ENCODE peak calls at places on chromosome 16, in nine cellular contexts. I is ovary, B is left lung, W is uterus, A is AG04450, T is sigmoid colon, G is spleen, H is fibroblast of mammary gland, R is tibial artery. Z is an unnamed sample.

GRCh38 chr16:89434490-89434889 is 55.9 kb downstream of the ANKRD11 start:
- DNase-seq in R (no peak), W (no peak), A (no peak), H (no peak), I (no peak), T (no peak), G (no peak), B (no peak), Z (no peak)

GRCh38 chr16:80804061-80804450 is 342 bp downstream of the CDYL2 start:
- DNase-seq in B (peak; percentile 84), W (no peak), A (peak; percentile 30), R (peak; percentile 22), T (no peak), I (no peak), G (peak; percentile 87), H (peak; percentile 31), Z (peak; percentile 42)

GRCh38 chr16:85535352-85536072 is 77.6 kb upstream of the GSE1 start:
- DNase-seq in R (no peak), G (no peak), B (peak; percentile 22), H (no peak), T (peak; percentile 67), W (no peak), A (no peak), I (no peak), Z (no peak)

GRCh38 chr16:68401871-68402747 is 46.2 kb downstream of the SMPD3 start:
- DNase-seq in I (no peak), A (no peak), W (no peak), B (no peak), G (peak; percentile 31), H (peak; percentile 70), T (no peak), R (no peak), Z (no peak)

GRCh38 chr16:85649411-85649977 is 36.4 kb downstream of the GSE1 start:
- DNase-seq in T (no peak), B (no peak), A (no peak), I (no peak), H (no peak), R (no peak), W (no peak), G (no peak), Z (no peak)

GRCh38 chr16:88468289-88469129 is 15.4 kb downstream of the ZFPM1 start:
- DNase-seq in W (no peak), T (no peak), H (peak; percentile 31), A (no peak), G (no peak), R (no peak), B (no peak), I (no peak), Z (no peak)

GRCh38 chr16:27033281-27033680 is 33.4 kb upstream of the C16orf82 start:
- DNase-seq in T (no peak), B (no peak), A (no peak), R (no peak), G (no peak), W (no peak), I (no peak), H (no peak), Z (no peak)

GRCh38 chr16:75265911-75266701 is 14.7 kb upstream of the BCAR1 start:
- DNase-seq in B (peak; percentile 91), T (peak; percentile 90), W (peak; percentile 84), A (no peak), G (no peak), I (peak; percentile 84), R (peak; percentile 48), H (peak; percentile 42), Z (peak; percentile 23)

GRCh38 chr16:35492225-35492624 is 2032.8 kb downstream of the TP53TG3F start:
- DNase-seq in I (no peak), B (no peak), T (no peak), H (no peak), R (no peak), G (no peak), W (no peak), A (no peak), Z (no peak)

GRCh38 chr16:13767215-13767614 is 152.7 kb upstream of the ERCC4 start:
- DNase-seq in R (no peak), H (peak; percentile 0), A (no peak), T (no peak), B (no peak), I (no peak), W (no peak), G (no peak), Z (no peak)

GRCh38 chr16:3094289-3095027 is 4.6 kb downstream of the ZSCAN10 start:
- DNase-seq in B (no peak), A (no peak), T (no peak), R (no peak), W (no peak), H (peak; percentile 53), G (peak; percentile 48), I (no peak), Z (no peak)

GRCh38 chr16:85853641-85854545 is 45.1 kb upstream of the IRF8 start:
- DNase-seq in G (peak; percentile 57), T (peak; percentile 54), H (no peak), I (no peak), W (no peak), A (no peak), B (no peak), R (no peak), Z (no peak)

GRCh38 chr16:4494746-4495490 is 18.7 kb downstream of the HMOX2 start:
- DNase-seq in A (no peak), G (no peak), H (peak; percentile 80), I (no peak), W (no peak), R (no peak), T (no peak), B (no peak), Z (no peak)

GRCh38 chr16:22977294-22977697 is 163.3 kb downstream of the HS3ST2 start:
- DNase-seq in H (peak; percentile 4), G (no peak), I (no peak), T (no peak), R (no peak), B (no peak), W (no peak), A (no peak), Z (no peak)

GRCh38 chr16:30777591-30778297 is 9.3 kb downstream of the ZNF629 start:
- DNase-seq in R (no peak), H (no peak), T (no peak), G (no peak), I (no peak), W (no peak), A (no peak), B (peak; percentile 41), Z (no peak)
- TF ChIP-seq CTCF in R (no peak), H (no peak), T (no peak), G (no peak), I (no peak), W (no peak), A (no peak), B (no peak), Z (no peak)

DNA sequence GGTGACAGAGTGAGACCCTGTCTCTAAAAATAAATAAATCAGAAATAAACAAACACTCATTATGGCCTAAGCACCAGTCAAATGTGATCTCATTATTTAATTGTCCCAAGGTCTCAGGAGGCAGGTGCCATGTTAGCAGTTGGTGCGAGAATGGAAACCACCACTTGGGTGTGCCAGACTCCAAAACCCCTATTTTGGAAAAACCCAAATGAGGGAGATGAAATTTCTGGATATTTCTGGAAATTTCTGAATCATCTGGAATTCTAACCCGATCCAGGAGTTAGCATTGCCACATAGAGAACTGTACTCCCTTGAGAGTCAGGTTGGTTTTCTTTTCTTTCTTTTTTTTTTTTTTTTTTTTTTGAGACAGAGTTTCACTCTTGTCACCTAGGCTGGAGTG is 264.0 kb downstream of the XYLT1 start:
- DNase-seq in G (no peak), H (peak; percentile 44), I (no peak), R (no peak), B (no peak), A (no peak), T (no peak), W (no peak), Z (no peak)
- TF ChIP-seq CTCF in G (no peak), H (peak; percentile 34), I (no peak), R (no peak), B (no peak), A (peak; percentile 13), T (no peak), W (no peak), Z (no peak)

DNA sequence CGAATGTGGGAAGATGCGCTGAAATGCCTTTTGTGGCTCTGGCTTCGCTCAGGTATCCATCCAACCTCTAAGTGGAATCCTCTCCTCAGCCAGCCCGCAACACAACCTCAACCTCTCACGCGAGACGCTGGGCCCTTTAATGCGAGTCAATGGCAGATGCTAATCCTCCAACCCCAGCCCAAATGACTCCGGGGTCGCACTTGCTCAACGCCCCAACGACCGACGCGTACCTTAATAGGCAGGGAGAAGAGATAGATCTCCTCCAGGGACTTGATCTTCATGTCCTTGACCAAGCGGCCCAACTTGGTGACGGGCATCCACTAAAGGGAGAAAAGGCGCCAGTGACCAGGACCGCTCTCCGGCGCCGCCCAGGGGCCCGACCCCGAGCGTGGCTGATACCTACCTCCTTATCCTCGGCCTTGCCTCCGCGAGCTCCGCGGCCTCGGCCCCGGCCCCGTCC is 550 bp downstream of the RPS2 start:
- DNase-seq in W (no peak), R (no peak), T (no peak), I (peak; percentile 60), B (no peak), G (no peak), H (no peak), A (no peak), Z (no peak)
- TF ChIP-seq CTCF in W (no peak), R (no peak), T (no peak), I (no peak), B (no peak), G (no peak), H (no peak), A (no peak), Z (no peak)

GRCh38 chr16:84144859-84145639 is at the start of the genes DNAAF1 and HSDL1:
- DNase-seq in A (peak; percentile 45), R (peak; percentile 79), I (peak; percentile 93), T (peak; percentile 94), B (peak; percentile 98), H (peak; percentile 72), G (peak; percentile 98), W (peak; percentile 92), Z (peak; percentile 97)

GRCh38 chr16:84141143-84141670 is 3.8 kb downstream of the HSDL1 start:
- DNase-seq in R (no peak), A (no peak), H (no peak), T (no peak), G (no peak), W (no peak), B (no peak), I (no peak), Z (no peak)

GRCh38 chr16:84143784-84144199 is 1.2 kb downstream of the HSDL1 start:
- DNase-seq in A (no peak), I (no peak), H (peak; percentile 7), W (no peak), G (no peak), B (no peak), T (no peak), R (no peak), Z (no peak)

GRCh38 chr16:84143081-84143480 is 1.9 kb downstream of the HSDL1 start:
- DNase-seq in A (no peak), R (no peak), T (no peak), B (no peak), H (no peak), W (no peak), I (no peak), G (no peak), Z (no peak)

DNA sequence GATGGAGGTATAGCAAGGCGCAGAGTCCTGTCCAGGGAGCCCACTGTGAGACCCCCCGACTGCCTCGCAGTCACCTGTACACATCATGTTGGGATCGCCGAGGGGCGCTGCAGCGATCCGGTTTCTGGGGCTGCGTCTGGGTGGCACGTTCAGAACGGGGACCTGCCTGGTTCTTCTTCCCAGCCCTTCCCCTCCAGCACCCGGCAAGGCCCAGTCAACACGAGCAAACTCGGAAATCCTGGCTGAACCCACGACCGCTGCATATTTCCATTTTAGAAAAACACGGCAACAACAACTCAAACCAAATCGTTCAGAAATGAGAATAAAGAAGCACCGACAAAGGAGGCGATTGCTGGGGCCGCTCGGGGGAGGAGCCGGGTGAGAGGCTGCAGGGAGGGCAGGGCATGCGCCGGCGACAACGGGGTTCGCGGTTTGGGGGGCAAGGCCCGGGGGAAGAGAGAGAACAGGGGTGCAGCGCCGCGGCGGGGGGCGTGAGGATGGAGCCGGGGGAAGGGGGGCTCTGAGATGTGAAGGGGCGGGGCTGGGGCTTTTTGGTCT is 597 bp downstream of the HSDL1 start:
- DNase-seq in A (no peak), B (peak; percentile 86), W (peak; percentile 28), R (peak; percentile 29), T (no peak), H (peak; percentile 8), G (peak; percentile 91), I (no peak), Z (peak; percentile 35)
- TF ChIP-seq CTCF in A (peak; percentile 5), B (no peak), W (no peak), R (no peak), T (no peak), H (no peak), G (no peak), I (no peak), Z (no peak)

Z was measured in activated B cell treated with CpG ODN at 0.5 μM for 24 hours.